ENCODE peak calls at places on chromosome 22, in five cellular contexts. J, F, N, W and A are unnamed samples.

GRCh38 chr22:38440747-38441350 is 14.2 kb downstream of the KCNJ4 start:
- DNase-seq in F (no peak), N (no peak), W (no peak), J (no peak), A (no peak)

GRCh38 chr22:17087176-17088131 is 2.7 kb downstream of the IL17RA start:
- DNase-seq in J (no peak), F (peak; percentile 27), W (no peak), N (no peak), A (no peak)

GRCh38 chr22:26535499-26535898 is 23.2 kb upstream of the TFIP11 start:
- DNase-seq in F (no peak), W (no peak), J (no peak), N (no peak), A (no peak)

GRCh38 chr22:48863965-48864538 is 963.6 kb downstream of the BRD1 start:
- DNase-seq in N (no peak), J (no peak), W (no peak), F (no peak), A (no peak)

GRCh38 chr22:29202231-29203192 is 3.2 kb upstream of the EMID1 start:
- DNase-seq in F (peak; percentile 59), J (peak; percentile 36), N (peak; percentile 30), W (no peak), A (peak; percentile 43)

GRCh38 chr22:49203863-49204598 is 623.6 kb downstream of the BRD1 start:
- DNase-seq in J (no peak), N (no peak), F (no peak), W (no peak), A (peak; percentile 23)

GRCh38 chr22:29903371-29903770 is 20.4 kb downstream of the MTMR3 start:
- DNase-seq in F (no peak), J (no peak), W (no peak), N (no peak), A (no peak)

GRCh38 chr22:41096841-41097240 is 4.4 kb downstream of the EP300 start:
- DNase-seq in N (no peak), F (no peak), W (no peak), J (no peak), A (no peak)

GRCh38 chr22:26215766-26216165 is 46.5 kb downstream of the SEZ6L start:
- DNase-seq in N (no peak), J (no peak), W (no peak), F (peak; percentile 9), A (no peak)

GRCh38 chr22:29994941-29995340 is 85.3 kb upstream of the HORMAD2 start:
- DNase-seq in N (no peak), F (peak; percentile 31), J (no peak), W (no peak), A (no peak)

GRCh38 chr22:41976070-41976901 is 7.0 kb downstream of the SEPTIN3 start:
- DNase-seq in N (peak; percentile 40), J (peak; percentile 74), F (peak; percentile 33), W (no peak), A (peak; percentile 61)

GRCh38 chr22:49302150-49302460 is 525.6 kb downstream of the BRD1 start:
- DNase-seq in F (no peak), W (peak; percentile 5), J (no peak), N (no peak), A (no peak)

GRCh38 chr22:42683599-42684283 is 34.5 kb upstream of the CYB5R3 start:
- DNase-seq in J (no peak), F (peak; percentile 38), N (no peak), W (no peak), A (no peak)

GRCh38 chr22:17120281-17120680 is 879 bp downstream of the TMEM121B start:
- DNase-seq in W (peak; percentile 69), F (peak; percentile 70), J (peak; percentile 82), N (peak; percentile 76), A (peak; percentile 51)

GRCh38 chr22:38725900-38726655 is 20.3 kb downstream of the GTPBP1 start:
- DNase-seq in F (no peak), N (no peak), J (no peak), W (peak; percentile 13), A (no peak)

GRCh38 chr22:44697423-44698179 is 4.4 kb upstream of the PRR5 start:
- DNase-seq in F (peak; percentile 83), J (peak; percentile 73), W (peak; percentile 88), N (peak; percentile 79), A (peak; percentile 87)

GRCh38 chr22:39528080-39528661 is 4.4 kb downstream of the RPS19BP1 start:
- DNase-seq in W (peak; percentile 25), F (no peak), N (no peak), J (no peak), A (no peak)

GRCh38 chr22:42673898-42674390 is 24.8 kb upstream of the CYB5R3 start:
- DNase-seq in F (peak; percentile 35), J (no peak), N (no peak), W (no peak), A (no peak)

GRCh38 chr22:25941365-25941960 is 199.5 kb downstream of the MYO18B start:
- DNase-seq in F (no peak), W (no peak), N (no peak), J (no peak), A (no peak)

GRCh38 chr22:50262973-50263617 is 1.6 kb upstream of the MAPK12 start:
- DNase-seq in W (no peak), F (no peak), N (no peak), J (no peak), A (no peak)

GRCh38 chr22:40875111-40875510 is 13.2 kb upstream of the DNAJB7 start:
- DNase-seq in W (no peak), N (no peak), J (no peak), F (no peak), A (no peak)

GRCh38 chr22:49052023-49052538 is 775.6 kb downstream of the BRD1 start:
- DNase-seq in N (peak; percentile 17), J (peak; percentile 24), W (no peak), F (no peak), A (no peak)

GRCh38 chr22:34115722-34116121 is 195.4 kb upstream of the LARGE1 start:
- DNase-seq in F (no peak), W (no peak), N (no peak), J (no peak), A (no peak)

GRCh38 chr22:39617342-39617741 is 46.8 kb downstream of the CACNA1I start:
- DNase-seq in N (no peak), J (no peak), W (no peak), F (no peak), A (no peak)

GRCh38 chr22:35380537-35381423 is at the start of gene HMOX1:
- DNase-seq in N (peak; percentile 95), J (no peak), F (peak; percentile 96), W (peak; percentile 91), A (peak; percentile 91)
- TF ChIP-seq CTCF in N (no peak), J (no peak), F (no peak), W (no peak), A (no peak)

GRCh38 chr22:46614070-46614931 is 5.9 kb upstream of the GRAMD4 start:
- DNase-seq in F (no peak), J (no peak), W (no peak), N (no peak), A (no peak)
- TF ChIP-seq POLR2A in F (no peak), J (no peak), W (no peak), N (no peak), A (no peak)

GRCh38 chr22:19019029-19019678 is 83.1 kb upstream of the PRODH start:
- DNase-seq in W (no peak), F (no peak), N (no peak), J (no peak), A (no peak)
- H3K27ac ChIP-seq in W (no peak overlapping the region), F (no peak overlapping the region), N (no peak overlapping the region), J (no peak overlapping the region), A (no peak overlapping the region)

GRCh38 chr22:37226514-37226913 is 14.2 kb upstream of the SSTR3 start:
- DNase-seq in J (no peak), W (no peak), F (no peak), N (no peak), A (no peak)

GRCh38 chr22:37224757-37225420 is 12.6 kb upstream of the SSTR3 start:
- DNase-seq in W (no peak), F (no peak), N (no peak), J (no peak), A (no peak)

GRCh38 chr22:37226087-37226486 is 13.8 kb upstream of the SSTR3 start:
- DNase-seq in N (no peak), W (no peak), F (no peak), J (no peak), A (no peak)

GRCh38 chr22:37223965-37224551 is 11.8 kb upstream of the SSTR3 start:
- DNase-seq in F (no peak), J (no peak), W (no peak), N (no peak), A (no peak)

GRCh38 chr22:37225481-37225880 is 13.2 kb upstream of the SSTR3 start:
- DNase-seq in F (no peak), N (no peak), W (no peak), J (no peak), A (no peak)
- TF ChIP-seq CTCF in F (no peak), N (no peak), W (no peak), J (peak; percentile 29), A (no peak)

DNA sequence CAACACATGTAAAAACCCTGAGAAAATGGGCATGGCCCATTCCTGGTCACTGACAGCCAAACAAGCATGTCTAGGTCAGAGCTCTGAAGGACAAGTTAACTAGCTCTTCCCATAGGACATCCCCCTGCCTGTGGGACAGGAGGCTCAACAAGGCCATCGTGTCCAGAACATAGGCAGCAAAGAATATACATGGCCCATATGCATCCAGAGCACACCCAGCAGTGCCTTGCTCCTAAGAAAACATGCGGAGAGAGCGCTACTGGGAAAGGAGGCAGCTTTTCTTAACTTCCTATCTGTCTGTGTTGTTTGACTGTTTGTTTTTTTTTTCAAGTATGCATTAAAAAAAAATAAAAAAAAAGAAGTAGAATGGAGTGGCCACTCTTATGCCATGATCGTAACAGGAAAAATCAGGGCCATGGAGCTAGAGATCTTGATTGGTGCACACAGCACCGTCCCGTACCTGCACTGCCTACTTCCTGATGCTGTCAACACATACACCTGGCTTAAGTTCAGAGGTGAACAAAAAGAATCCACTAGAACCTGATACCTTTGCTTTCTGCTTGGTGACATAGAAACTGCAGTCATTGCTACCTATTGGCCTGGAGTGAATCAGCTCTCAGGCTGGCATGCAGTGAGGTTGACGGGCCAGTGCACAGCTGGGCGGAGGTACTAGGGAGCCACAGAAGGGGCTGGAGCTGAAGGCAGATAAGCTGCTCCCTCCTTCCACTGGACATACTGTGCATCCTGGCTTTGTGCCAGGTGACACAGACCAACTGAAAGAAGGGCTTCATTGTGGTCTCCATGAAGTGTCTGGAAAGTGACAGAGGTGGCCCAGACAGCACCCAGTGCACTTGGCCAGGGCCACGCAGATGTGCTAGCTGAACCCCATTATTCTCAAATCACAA is 11.9 kb downstream of the UFD1 start:
- DNase-seq in F (no peak), N (no peak), J (peak; percentile 61), W (no peak), A (no peak)
- TF ChIP-seq POLR2A in F (no peak), N (no peak), J (peak; percentile 36), W (no peak), A (no peak)